ENCODE peak calls at places on chromosomes 4 and X, in five cellular contexts. P is HCT116, M is H1, F is K562, R is GM12878. U is an unnamed sample.

GRCh38 chr4:64121803-64122202 is 287.4 kb downstream of the TECRL start:
- DNase-seq in F (no peak), R (no peak), M (no peak), P (no peak), U (no peak)

GRCh38 chr4:152870605-152871004 is 65.5 kb upstream of the FHDC1 start:
- DNase-seq in M (no peak), F (no peak), P (no peak), R (no peak), U (no peak)

GRCh38 chr4:107824367-107825071 is at the start of gene SGMS2:
- DNase-seq in R (no peak), F (peak; percentile 21), P (peak; percentile 88), M (no peak), U (peak; percentile 55)

GRCh38 chr4:82900016-82900334 is 560 bp upstream of the THAP9 start:
- DNase-seq in F (no peak), R (peak; percentile 35), P (no peak), M (no peak), U (no peak)

GRCh38 chr4:105598787-105599186 is 46.4 kb downstream of the ARHGEF38 start:
- DNase-seq in M (no peak), R (no peak), P (no peak), F (no peak), U (no peak)

GRCh38 chr4:7546809-7547367 is 112.2 kb upstream of the PSAPL1 start:
- DNase-seq in P (no peak), R (no peak), M (no peak), F (no peak), U (no peak)

GRCh38 chrX:34275710-34276109 is 143.6 kb upstream of the FAM47A start:
- DNase-seq in P (no peak), R (no peak), F (no peak), M (no peak), U (no peak)

GRCh38 chr4:74133786-74134499 is 24.0 kb upstream of the MTHFD2L start:
- DNase-seq in P (peak; percentile 86), F (peak; percentile 63), R (peak; percentile 20), M (peak; percentile 38), U (peak; percentile 54)

GRCh38 chr4:170001688-170002267 is 24.4 kb downstream of the MFAP3L start:
- DNase-seq in F (no peak), R (no peak), P (no peak), M (no peak), U (no peak)

GRCh38 chr4:47002593-47002992 is 9.2 kb upstream of the GABRA4 start:
- DNase-seq in P (no peak), M (no peak), R (no peak), F (no peak), U (no peak)

GRCh38 chrX:20265726-20266681 is 705 bp downstream of the RPS6KA3 start:
- DNase-seq in P (no peak), R (no peak), F (peak; percentile 21), M (no peak), U (no peak)

GRCh38 chr4:76589402-76589801 is 154.4 kb downstream of the SHROOM3 start:
- DNase-seq in M (no peak), F (no peak), P (no peak), R (no peak), U (no peak)

DNA sequence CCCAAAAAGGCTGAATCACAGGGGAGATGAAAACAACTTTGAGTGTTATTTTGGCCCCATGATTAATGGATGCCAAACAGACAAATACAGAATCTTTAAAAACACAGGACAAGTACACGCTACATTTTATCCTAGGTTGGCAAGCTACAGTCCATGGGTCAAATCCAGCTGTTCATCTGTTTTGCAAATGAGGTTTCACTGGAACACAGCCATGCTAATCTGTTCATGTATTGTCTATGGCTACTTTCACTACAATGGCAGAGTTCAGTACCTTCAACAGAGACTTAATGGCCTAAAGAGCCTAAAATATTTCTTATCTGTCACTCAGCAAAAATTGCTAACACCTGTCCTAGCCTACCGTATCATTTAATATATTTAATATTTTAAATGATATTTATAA is 1548.5 kb upstream of the IGFBP7 start:
- DNase-seq in R (no peak), P (no peak), M (no peak), F (no peak), U (no peak)
- TF ChIP-seq JUND in R (no peak), P (no peak), M (no peak), F (no peak), U (no peak)

GRCh38 chr4:36349904-36350554 is 68.6 kb downstream of the DTHD1 start:
- DNase-seq in M (no peak), F (no peak), R (no peak), P (no peak), U (no peak)

GRCh38 chr4:36351082-36351666 is 69.8 kb downstream of the DTHD1 start:
- DNase-seq in M (peak; percentile 9), R (peak; percentile 37), F (peak; percentile 28), P (peak; percentile 36), U (peak; percentile 19)

GRCh38 chr4:36343501-36343900 is 62.1 kb downstream of the DTHD1 start:
- DNase-seq in P (no peak), F (no peak), R (no peak), M (no peak), U (no peak)

GRCh38 chr4:36348403-36348938 is 67.1 kb downstream of the DTHD1 start:
- DNase-seq in P (no peak), F (no peak), M (no peak), R (peak; percentile 66), U (no peak)
- TF ChIP-seq ZNF274 in P (no peak), F (no peak), M (no peak), R (no peak), U (no peak)

GRCh38 chrX:133405498-133406180 is 9.7 kb downstream of the GPC4 start:
- DNase-seq in P (no peak), R (no peak), F (no peak), M (no peak), U (no peak)

GRCh38 chrX:133402042-133402453 is 13.2 kb downstream of the GPC4 start:
- DNase-seq in M (no peak), F (no peak), R (no peak), P (no peak), U (no peak)

GRCh38 chrX:133403984-133404383 is 11.3 kb downstream of the GPC4 start:
- DNase-seq in M (no peak), P (no peak), F (no peak), R (no peak), U (no peak)

GRCh38 chrX:133401539-133401938 is 13.8 kb downstream of the GPC4 start:
- DNase-seq in R (no peak), F (no peak), M (no peak), P (no peak), U (no peak)

GRCh38 chrX:133402830-133403625 is 12.3 kb downstream of the GPC4 start:
- DNase-seq in M (no peak), F (no peak), P (no peak), R (no peak), U (no peak)
- TF ChIP-seq JUND in M (no peak), F (no peak), P (no peak), R (no peak), U (no peak)

GRCh38 chr4:791866-792630 is 33.9 kb downstream of the CPLX1 start:
- DNase-seq in P (no peak), F (peak; percentile 54), M (no peak), R (no peak), U (no peak)

GRCh38 chr4:794911-795725 is 30.8 kb downstream of the CPLX1 start:
- DNase-seq in F (peak; percentile 35), P (no peak), M (no peak), R (no peak), U (no peak)

GRCh38 chr4:793941-794621 is 31.8 kb downstream of the CPLX1 start:
- DNase-seq in R (no peak), F (no peak), M (no peak), P (no peak), U (no peak)

GRCh38 chr4:792729-793108 is 33.2 kb downstream of the CPLX1 start:
- DNase-seq in F (no peak), M (no peak), R (no peak), P (no peak), U (no peak)

GRCh38 chr4:793109-793861 is 32.6 kb downstream of the CPLX1 start:
- DNase-seq in R (no peak), P (no peak), F (no peak), M (no peak), U (no peak)
- TF ChIP-seq ZNF274 in R (no peak), P (no peak), F (no peak), M (no peak), U (no peak)